ENCODE peak calls at places on chromosomes 16 and 17, in five cellular contexts. H is HFF-Myc, D is fibroblast of pulmonary artery, L is gastrocnemius medialis, O is pancreas. W is an unnamed sample.

GRCh38 chr17:57622886-57623433 is 122.1 kb downstream of the CCDC182 start:
- DNase-seq in H (no peak), D (peak), L (no peak), O (no peak), W (peak)

GRCh38 chr16:86457621-86458456 is 52.5 kb upstream of the FOXF1 start:
- DNase-seq in H (peak), D (peak), L (no peak), O (no peak), W (no peak)

GRCh38 chr16:56909484-56910113 is 22.3 kb upstream of the HERPUD1 start:
- DNase-seq in H (no peak), D (peak), L (no peak), O (no peak), W (no peak)

GRCh38 chr17:1180958-1181768 is 1.4 kb upstream of the ABR start:
- DNase-seq in H (no peak), D (no peak), L (no peak), O (no peak), W (peak)

GRCh38 chr17:55275894-55276804 is 11.4 kb downstream of the HLF start:
- DNase-seq in H (no peak), D (no peak), L (peak), O (no peak), W (no peak)

GRCh38 chr17:49589556-49589885 is 13.8 kb downstream of the NXPH3 start:
- DNase-seq in H (no peak), D (no peak), L (no peak), O (no peak), W (no peak)

GRCh38 chr16:67844441-67844840 is 2.3 kb upstream of the NUTF2 start:
- DNase-seq in H (no peak), D (peak), L (no peak), O (no peak), W (no peak)

GRCh38 chr17:35242158-35242804 is 591 bp upstream of the SLFN5 start:
- DNase-seq in H (no peak), D (peak), L (peak), O (peak), W (peak)

GRCh38 chr17:78242024-78242742 is 10.8 kb downstream of the TMEM235 start:
- DNase-seq in H (no peak), D (no peak), L (no peak), O (no peak), W (peak)

GRCh38 chr17:49249292-49249794 is 18.8 kb upstream of the PHOSPHO1 start:
- DNase-seq in H (no peak), D (peak), L (peak), O (no peak), W (no peak)

GRCh38 chr17:77375917-77376651 is 235.3 kb downstream of the SEC14L1 start:
- DNase-seq in H (no peak), D (peak), L (no peak), O (no peak), W (no peak)

GRCh38 chr16:88354229-88355092 is 28.3 kb upstream of the ZNF469 start:
- DNase-seq in H (no peak), D (no peak), L (no peak), O (peak), W (no peak)

GRCh38 chr17:48593840-48594411 is 347 bp upstream of the HOXB5 start:
- DNase-seq in H (peak), D (peak), L (peak), O (peak), W (peak)

GRCh38 chr17:74239169-74239568 is 25.8 kb downstream of the TTYH2 start:
- DNase-seq in H (no peak), D (peak), L (peak), O (no peak), W (no peak)

GRCh38 chr16:68369697-68370096 is 58.9 kb downstream of the PRMT7 start:
- DNase-seq in H (no peak), D (no peak), L (no peak), O (no peak), W (peak)

GRCh38 chr16:86899757-86900156 is 321.4 kb downstream of the FOXL1 start:
- DNase-seq in H (no peak), D (peak), L (no peak), O (no peak), W (no peak)

GRCh38 chr16:1707193-1707790 is 1.3 kb downstream of the MAPK8IP3 start:
- DNase-seq in H (no peak), D (peak), L (no peak), O (no peak), W (peak)

GRCh38 chr17:75130632-75131277 is 787 bp downstream of the NT5C start:
- DNase-seq in H (no peak), D (peak), L (no peak), O (peak), W (peak)

GRCh38 chr17:1239210-1239609 is 31.0 kb upstream of the BHLHA9 start:
- DNase-seq in H (no peak), D (peak), L (no peak), O (no peak), W (no peak)

GRCh38 chr16:51374346-51374745 is 223.3 kb upstream of the SALL1 start:
- DNase-seq in H (peak), D (peak), L (no peak), O (no peak), W (no peak)

GRCh38 chr17:81511800-81512559 is 619 bp downstream of the ACTG1 start:
- DNase-seq in H (no peak), D (peak), L (no peak), O (no peak), W (no peak)

GRCh38 chr17:49339359-49339758 is 22.7 kb downstream of the ZNF652 start:
- DNase-seq in H (no peak), D (no peak), L (no peak), O (no peak), W (no peak)

GRCh38 chr16:4682616-4683254 is 10.6 kb upstream of the NUDT16L1 start:
- DNase-seq in H (no peak), D (peak), L (peak), O (peak), W (no peak)

GRCh38 chr16:68994324-68994723 is 111.1 kb upstream of the HAS3 start:
- DNase-seq in H (no peak), D (no peak), L (no peak), O (no peak), W (no peak)

DNA sequence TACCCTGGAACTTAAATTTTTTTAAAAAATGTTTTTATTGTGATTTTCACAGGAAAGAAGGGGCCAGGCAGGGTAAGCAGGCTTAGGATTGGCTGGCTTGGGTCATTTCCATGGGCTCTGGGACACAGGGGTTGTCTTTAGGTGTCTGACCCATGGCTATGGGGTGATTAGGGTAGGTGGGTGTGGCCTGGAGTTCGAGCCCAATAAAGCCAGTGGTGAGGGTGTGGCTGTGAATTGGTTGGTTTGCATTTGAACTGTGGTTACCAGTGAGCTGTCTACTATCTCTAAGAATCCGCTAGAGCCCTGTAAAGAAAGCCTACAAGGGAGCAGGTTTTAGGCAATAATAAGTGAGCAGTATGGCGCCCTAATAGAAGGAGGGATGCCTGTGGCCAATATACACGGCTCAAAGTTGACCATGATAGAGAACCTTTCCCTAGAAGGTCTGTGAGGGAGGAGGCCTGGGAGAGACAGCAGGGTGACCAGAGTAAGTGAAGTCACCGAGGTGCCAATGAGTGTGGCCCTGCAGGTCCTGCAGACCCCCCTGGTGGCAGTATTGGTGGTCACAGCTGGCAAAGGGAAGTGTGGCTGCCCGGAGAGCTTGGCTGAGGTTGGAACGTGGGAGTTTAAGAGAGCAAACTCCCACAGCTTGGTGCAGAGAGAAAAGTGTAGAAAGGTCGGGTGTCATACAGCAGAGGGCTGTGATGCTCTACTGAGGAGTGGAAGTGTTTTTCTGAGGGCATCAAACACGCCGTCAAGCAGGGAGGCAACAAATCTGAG is 454.0 kb downstream of the WWOX start:
- DNase-seq in H (no peak), D (no peak), L (no peak), O (no peak), W (no peak)
- TF ChIP-seq CTCF in H (no peak), D (no peak), L (no peak), O (no peak), W (no peak)

GRCh38 chr16:78501744-78502143 is 402.3 kb downstream of the WWOX start:
- DNase-seq in H (no peak), D (no peak), L (no peak), O (no peak), W (no peak)
- H3K4me3 ChIP-seq in H (no peak), D (no peak), L (no peak), O (no peak), W (no peak)

GRCh38 chr17:79974786-79975497 is 60.7 kb downstream of the TBC1D16 start:
- DNase-seq in H (no peak), D (no peak), L (no peak), O (peak), W (peak)
- TF ChIP-seq CTCF in H (no peak), D (no peak), L (no peak), O (no peak), W (peak)

GRCh38 chr17:46817901-46818209 is 637 bp downstream of the WNT3 start:
- DNase-seq in H (no peak), D (no peak), L (no peak), O (no peak), W (no peak)
- H3K4me3 ChIP-seq in H (no peak), D (no peak), L (no peak), O (no peak), W (no peak)

GRCh38 chr17:28530250-28530649 is 22.2 kb downstream of the UNC119 start:
- DNase-seq in H (no peak), D (no peak), L (no peak), O (no peak), W (no peak)
- TF ChIP-seq CTCF in H (no peak), D (no peak), L (no peak), O (no peak), W (no peak)

GRCh38 chr17:40063915-40064531 is 1.3 kb downstream of the THRA start:
- DNase-seq in H (no peak), D (no peak), L (peak), O (no peak), W (no peak)
- H3K4me3 ChIP-seq in H (peak), D (peak), L (peak), O (peak), W (no peak)

DNA sequence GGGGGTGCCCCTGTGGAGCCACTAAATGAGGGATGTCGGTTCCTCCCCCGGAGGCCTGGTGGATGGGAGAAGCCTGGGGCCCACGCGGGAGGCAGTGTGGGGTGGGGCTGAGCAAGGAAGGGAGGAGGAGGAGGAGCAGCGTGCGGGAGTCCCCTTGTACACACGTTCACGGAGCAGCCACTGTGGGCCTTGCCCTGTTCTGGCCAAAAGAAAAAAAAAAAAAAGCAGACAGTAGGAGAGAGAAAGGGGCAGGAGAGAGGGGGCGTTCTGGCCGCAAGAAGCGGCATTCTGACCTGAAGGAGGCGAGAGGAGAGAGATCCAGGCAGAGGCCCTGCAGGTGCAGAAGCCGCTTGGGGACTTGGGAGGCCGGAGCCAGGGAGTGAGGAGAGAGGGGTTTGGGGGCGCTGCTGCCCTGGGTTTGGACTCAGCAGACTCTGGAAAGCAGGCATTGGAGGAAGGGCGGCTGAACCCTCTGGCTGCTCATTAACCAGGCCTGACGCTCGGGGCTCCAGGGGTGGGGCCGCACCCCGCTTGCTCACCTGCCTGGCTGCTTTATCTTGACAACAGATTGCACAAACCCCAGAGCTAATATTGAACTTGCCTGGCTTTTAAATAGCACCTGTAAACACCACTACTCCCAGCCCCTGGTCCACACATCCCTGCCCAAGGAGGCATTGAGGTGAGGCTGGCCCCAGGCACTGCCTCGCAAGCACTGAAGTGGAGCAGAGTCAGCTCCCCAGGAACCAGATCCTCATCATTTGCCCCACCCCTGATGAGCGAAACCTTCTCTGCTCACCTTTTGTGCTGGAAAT is 190.5 kb upstream of the GSE1 start:
- DNase-seq in H (no peak), D (no peak), L (no peak), O (peak), W (no peak)
- TF ChIP-seq CTCF in H (no peak), D (no peak), L (no peak), O (no peak), W (no peak)

GRCh38 chr16:84594725-84595038 is 23.2 kb downstream of the COTL1 start:
- DNase-seq in H (no peak), D (no peak), L (no peak), O (no peak), W (no peak)

GRCh38 chr16:84597518-84598390 is 20.1 kb downstream of the COTL1 start:
- DNase-seq in H (no peak), D (no peak), L (no peak), O (no peak), W (peak)

GRCh38 chr16:84595052-84595481 is 22.8 kb downstream of the COTL1 start:
- DNase-seq in H (no peak), D (no peak), L (no peak), O (no peak), W (no peak)

GRCh38 chr16:84596801-84597517 is 20.9 kb downstream of the COTL1 start:
- DNase-seq in H (no peak), D (no peak), L (no peak), O (no peak), W (no peak)

GRCh38 chr16:84596161-84596560 is 21.7 kb downstream of the COTL1 start:
- DNase-seq in H (no peak), D (no peak), L (no peak), O (no peak), W (no peak)
- H3K4me3 ChIP-seq in H (no peak), D (no peak), L (no peak), O (no peak), W (no peak)